ENCODE peak calls at places on chromosomes 2 and 18, in five cellular contexts. S, K, J, O and X are unnamed samples.

GRCh38 chr2:119490653-119491195 is 33.6 kb downstream of the SCTR start:
- DNase-seq in O (no peak), S (no peak), J (peak; percentile 10), K (no peak), X (no peak)

GRCh38 chr2:109676346-109676897 is 62.3 kb downstream of the SOWAHC start:
- DNase-seq in O (no peak), K (no peak), J (peak; percentile 24), S (no peak), X (no peak)

GRCh38 chr2:154995332-154995731 is 296.8 kb downstream of the KCNJ3 start:
- DNase-seq in O (no peak), K (no peak), J (no peak), S (no peak), X (no peak)

GRCh38 chr2:217479626-217480025 is 523.2 kb downstream of the TNS1 start:
- DNase-seq in O (no peak), S (no peak), J (no peak), K (no peak), X (no peak)

GRCh38 chr2:98460573-98461560 is 16.2 kb downstream of the INPP4A start:
- DNase-seq in O (no peak), J (no peak), S (peak; percentile 73), K (no peak), X (no peak)

GRCh38 chr2:200702646-200703118 is 109.0 kb upstream of the BZW1 start:
- DNase-seq in S (peak; percentile 28), K (no peak), O (no peak), J (no peak), X (no peak)

GRCh38 chr2:220259656-220260055 is 632.2 kb downstream of the SLC4A3 start:
- DNase-seq in S (no peak), J (no peak), O (no peak), K (no peak), X (no peak)

GRCh38 chr2:26516246-26516645 is 38.3 kb upstream of the OTOF start:
- DNase-seq in K (no peak), J (no peak), S (no peak), O (no peak), X (no peak)

GRCh38 chr18:77702686-77703085 is 453.0 kb downstream of the GALR1 start:
- DNase-seq in S (no peak), J (no peak), K (no peak), O (no peak), X (peak; percentile 3)

DNA sequence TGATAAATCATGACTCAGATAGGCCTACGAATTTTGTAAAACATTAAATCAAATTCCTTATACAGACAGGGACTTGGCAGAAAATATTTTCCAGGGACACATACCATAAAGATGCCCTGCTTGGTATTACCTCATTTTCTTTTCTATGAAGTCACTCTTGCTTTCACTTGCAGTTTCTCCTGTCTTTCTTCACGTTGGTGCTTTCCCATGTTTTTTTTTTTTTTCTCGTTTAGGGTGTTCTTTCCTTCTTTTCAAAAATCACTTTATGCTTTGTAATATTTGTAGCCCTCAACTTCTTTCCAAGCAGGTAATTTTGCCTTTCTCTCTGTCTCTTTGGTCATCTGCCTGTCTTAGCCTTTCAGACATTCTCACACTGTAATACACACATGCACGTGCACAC is 40.7 kb downstream of the CDC42EP3 start:
- DNase-seq in J (no peak), K (no peak), S (no peak), O (no peak), X (no peak)
- H3K4me3 ChIP-seq in J (no peak overlapping the region), K (no peak overlapping the region), S (no peak overlapping the region), O (no peak overlapping the region), X (no peak overlapping the region)

DNA sequence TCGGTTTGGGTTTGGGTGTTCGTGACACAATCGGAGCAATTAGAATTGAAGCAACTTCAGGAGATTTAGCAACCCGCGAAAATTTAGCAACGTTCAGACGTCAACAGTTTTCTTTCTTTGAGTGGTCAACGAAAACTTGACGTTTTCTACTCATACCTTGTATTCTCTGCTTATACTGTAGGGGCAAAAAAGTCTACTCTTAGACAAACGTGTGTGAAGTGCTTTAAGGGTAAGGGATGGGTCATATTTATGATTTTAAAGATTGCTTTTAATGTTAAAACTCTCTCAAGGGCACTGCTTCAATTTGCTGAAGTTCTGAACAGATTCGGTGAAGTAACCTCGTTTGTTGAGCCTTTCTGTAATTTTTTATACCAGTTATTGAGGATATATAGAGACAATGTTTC is 9.5 kb downstream of the OTX1 start:
- DNase-seq in S (no peak), O (no peak), J (peak; percentile 42), K (no peak), X (no peak)
- H3K27me3 ChIP-seq in S (peaks cover 42% of the 10 kb centered on the region), O (peaks cover 15% of the 10 kb centered on the region), J (peaks cover 88% of the 10 kb centered on the region), K (peaks cover 51% of the 10 kb centered on the region), X (peaks cover 77% of the 10 kb centered on the region)

GRCh38 chr2:184596819-184597411 is 1.4 kb upstream of the ZNF804A start:
- DNase-seq in O (peak; percentile 26), K (no peak), S (no peak), J (peak; percentile 69), X (peak; percentile 81)
- H3K4me3 ChIP-seq in O (peak overlapping the region; percentile 61), K (no peak overlapping the region), S (no peak overlapping the region), J (peak overlapping the region; percentile 92), X (peak overlapping the region; percentile 87)

GRCh38 chr2:40311026-40311425 is 140.9 kb downstream of the SLC8A1 start:
- DNase-seq in O (no peak), S (no peak), J (no peak), K (no peak), X (no peak)
- H3K27me3 ChIP-seq in O (no peaks in the 10 kb centered on the region), S (no peaks in the 10 kb centered on the region), J (no peaks in the 10 kb centered on the region), K (no peaks in the 10 kb centered on the region), X (no peaks in the 10 kb centered on the region)

DNA sequence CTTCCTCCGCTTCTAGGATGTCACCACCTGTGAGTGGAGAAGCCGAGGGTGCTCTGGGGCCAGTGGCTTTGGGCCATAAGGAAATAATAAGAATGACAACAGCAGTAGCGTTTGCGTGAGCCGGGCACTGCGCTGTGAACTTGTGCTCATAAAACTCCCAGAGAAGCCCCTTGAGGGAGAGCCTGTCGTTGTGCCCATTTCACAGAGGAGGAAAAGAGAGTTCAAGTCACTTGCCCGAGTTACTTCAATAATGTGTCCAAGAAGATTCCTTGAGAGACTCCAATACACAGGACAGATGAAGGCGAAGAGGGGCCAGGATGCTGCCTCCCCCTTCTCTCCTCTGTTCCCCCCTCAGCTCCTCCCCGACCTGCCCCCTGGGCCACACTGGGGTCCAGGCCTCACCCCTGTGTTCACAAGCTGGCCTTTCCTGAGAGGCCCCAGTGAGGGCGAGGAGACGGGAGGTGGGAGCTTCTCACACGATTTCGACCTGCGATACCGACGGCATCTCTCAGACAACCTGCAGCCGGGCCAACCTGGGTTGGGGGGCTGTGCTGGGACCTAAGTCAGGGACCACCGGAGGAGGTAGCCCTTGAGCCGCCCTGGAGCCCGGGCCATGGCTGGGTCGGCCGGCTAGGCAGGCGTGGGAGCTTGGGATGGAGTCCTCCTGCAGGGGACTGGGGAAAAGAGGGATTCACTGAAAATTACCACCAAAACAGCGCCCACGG is 53.5 kb upstream of the UBE2F start:
- DNase-seq in J (no peak), O (no peak), K (no peak), S (no peak), X (no peak)
- H3K4me3 ChIP-seq in J (no peak overlapping the region), O (no peak overlapping the region), K (no peak overlapping the region), S (no peak overlapping the region), X (no peak overlapping the region)